ENCODE peak calls at places on chromosome 13, in four cellular contexts. P, M, Y and B are unnamed samples.
A peak's percentile ranks its signal among the peaks of the same experiment; 100 is the strongest.

GRCh38 chr13:99686944-99687382 is 185.7 kb downstream of the TM9SF2 start:
- DNase-seq in P (no peak), M (no peak), Y (peak; percentile 96), B (no peak)

GRCh38 chr13:84951128-84951527 is 848.1 kb downstream of the SLITRK6 start:
- DNase-seq in P (no peak), M (no peak), Y (no peak), B (no peak)

GRCh38 chr13:40123962-40124647 is 468.6 kb downstream of the COG6 start:
- DNase-seq in P (no peak), M (no peak), Y (no peak), B (no peak)

GRCh38 chr13:77918391-77919261 is at the start of gene EDNRB:
- DNase-seq in P (no peak), M (peak; percentile 55), Y (peak; percentile 74), B (peak; percentile 56)

GRCh38 chr13:75550159-75550567 is 572 bp downstream of the UCHL3 start:
- DNase-seq in P (no peak), M (no peak), Y (peak; percentile 40), B (no peak)

GRCh38 chr13:30576528-30576927 is 41.2 kb upstream of the USPL1 start:
- DNase-seq in P (no peak), M (no peak), Y (no peak), B (peak; percentile 25)

GRCh38 chr13:101919541-101920306 is 467.2 kb downstream of the ITGBL1 start:
- DNase-seq in P (no peak), M (no peak), Y (peak; percentile 65), B (peak; percentile 65)

GRCh38 chr13:51599444-51600176 is 15.3 kb downstream of the WDFY2 start:
- DNase-seq in P (no peak), M (no peak), Y (no peak), B (no peak)

GRCh38 chr13:40187836-40188591 is 478.4 kb downstream of the FOXO1 start:
- DNase-seq in P (no peak), M (no peak), Y (no peak), B (no peak)

GRCh38 chr13:82878536-82878935 is 1003.7 kb downstream of the SLITRK1 start:
- DNase-seq in P (no peak), M (no peak), Y (no peak), B (no peak)

GRCh38 chr13:33125821-33126570 is 109.8 kb downstream of the KL start:
- DNase-seq in P (no peak), M (peak; percentile 66), Y (peak; percentile 97), B (peak; percentile 80)

GRCh38 chr13:114108141-114108761 is 24.2 kb downstream of the RASA3 start:
- DNase-seq in P (no peak), M (peak; percentile 45), Y (no peak), B (peak; percentile 29)

GRCh38 chr13:108269601-108270328 is at the start of gene TNFSF13B:
- DNase-seq in P (peak; percentile 55), M (peak; percentile 76), Y (peak; percentile 74), B (peak; percentile 63)

GRCh38 chr13:76522083-76522755 is 364.0 kb downstream of the KCTD12 start:
- DNase-seq in P (no peak), M (no peak), Y (peak; percentile 70), B (no peak)

GRCh38 chr13:57632276-57633140 is 964 bp downstream of the PCDH17 start:
- DNase-seq in P (peak; percentile 16), M (peak; percentile 51), Y (peak; percentile 72), B (peak; percentile 32)

GRCh38 chr13:33287142-33287882 is 1.8 kb upstream of the STARD13 start:
- DNase-seq in P (no peak), M (no peak), Y (no peak), B (no peak)

GRCh38 chr13:30466358-30466714 is 600 bp upstream of the HMGB1 start:
- DNase-seq in P (no peak), M (no peak), Y (peak; percentile 64), B (no peak)

GRCh38 chr13:27381601-27382000 is 42.8 kb upstream of the GTF3A start:
- DNase-seq in P (no peak), M (no peak), Y (no peak), B (no peak)

DNA sequence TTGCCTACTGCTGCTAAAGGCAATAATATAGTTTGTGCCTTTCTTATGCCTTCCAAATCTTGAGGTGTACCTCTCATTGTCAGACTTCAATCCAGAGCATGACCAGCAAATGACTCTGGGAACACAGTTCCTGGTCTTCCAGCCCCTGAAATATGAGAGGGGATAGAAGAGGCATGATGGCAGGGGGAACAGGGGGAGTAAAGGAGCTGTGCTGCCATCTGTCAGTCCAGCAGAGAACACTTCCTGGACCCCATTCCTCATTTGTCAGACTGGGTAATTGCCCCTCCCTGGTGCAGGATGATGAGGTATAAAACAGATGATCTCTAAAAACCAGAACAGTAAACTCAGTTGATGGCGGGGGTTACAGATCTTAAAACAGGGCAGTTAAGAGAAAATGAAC is 618.7 kb downstream of the DIAPH3 start:
- DNase-seq in P (no peak), M (no peak), Y (peak; percentile 60), B (no peak)
- H3K27ac ChIP-seq in P (no peak overlapping the region), M (no peak overlapping the region), Y (no peak overlapping the region), B (no peak overlapping the region)

GRCh38 chr13:111319998-111320911 is at the start of gene TEX29:
- DNase-seq in P (no peak), M (no peak), Y (no peak), B (no peak)
- H3K4me3 ChIP-seq in P (no peak within 1 kb of the TSS), M (no peak within 1 kb of the TSS), Y (no peak within 1 kb of the TSS), B (no peak within 1 kb of the TSS)

DNA sequence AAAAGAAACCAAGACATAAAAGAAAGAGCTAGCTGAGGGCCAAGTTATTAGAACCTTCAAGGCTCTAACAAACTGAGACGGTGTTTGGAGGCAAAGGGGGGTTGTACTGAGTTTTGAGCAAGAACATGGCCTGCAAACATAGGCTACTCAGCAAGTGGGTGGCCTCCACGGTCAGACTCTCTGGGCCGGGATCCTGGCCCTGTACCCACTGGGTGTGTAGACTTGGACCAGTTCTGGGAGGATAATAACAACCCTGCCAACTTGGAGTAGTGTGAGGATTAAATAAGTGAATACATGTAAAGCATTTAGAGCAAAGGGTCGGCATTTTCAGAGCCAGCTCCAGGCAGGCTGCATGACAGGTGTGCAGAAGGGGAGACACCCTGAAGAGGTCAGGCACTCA is 56.1 kb upstream of the TNFRSF19 start:
- DNase-seq in P (no peak), M (no peak), Y (no peak), B (no peak)
- H3K27ac ChIP-seq in P (no peak overlapping the region), M (no peak overlapping the region), Y (no peak overlapping the region), B (no peak overlapping the region)

DNA sequence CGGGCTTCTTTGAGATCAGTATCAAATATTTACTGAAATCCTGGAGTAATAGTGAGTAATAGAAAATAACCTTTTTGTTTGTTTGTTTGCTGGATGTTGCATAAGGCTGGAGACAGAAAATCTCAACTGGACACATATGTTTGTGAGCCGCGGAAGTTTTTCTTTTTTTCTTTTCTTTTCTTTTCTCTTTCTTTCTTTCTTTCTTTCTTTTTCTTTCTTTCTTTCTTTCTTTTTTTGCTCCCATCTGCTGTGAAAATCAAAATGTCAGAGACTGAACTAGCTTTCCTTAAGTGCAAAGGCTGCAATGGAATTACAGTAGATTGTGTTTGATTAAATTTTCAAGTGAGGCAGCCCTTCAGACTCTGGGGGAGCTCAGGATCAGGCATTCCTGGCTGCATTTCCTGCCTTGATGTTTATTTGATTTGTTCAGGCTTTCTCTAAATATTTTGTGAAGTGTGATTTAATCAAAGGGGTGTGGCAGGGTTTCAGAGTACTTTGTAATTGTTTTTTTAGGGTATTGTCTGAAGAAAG is 306 bp downstream of the FRY start:
- DNase-seq in P (no peak), M (no peak), Y (peak; percentile 31), B (no peak)
- H3K4me3 ChIP-seq in P (peak overlapping the region; percentile 54), M (peak overlapping the region; percentile 69), Y (no peak overlapping the region), B (peak overlapping the region; percentile 62)

DNA sequence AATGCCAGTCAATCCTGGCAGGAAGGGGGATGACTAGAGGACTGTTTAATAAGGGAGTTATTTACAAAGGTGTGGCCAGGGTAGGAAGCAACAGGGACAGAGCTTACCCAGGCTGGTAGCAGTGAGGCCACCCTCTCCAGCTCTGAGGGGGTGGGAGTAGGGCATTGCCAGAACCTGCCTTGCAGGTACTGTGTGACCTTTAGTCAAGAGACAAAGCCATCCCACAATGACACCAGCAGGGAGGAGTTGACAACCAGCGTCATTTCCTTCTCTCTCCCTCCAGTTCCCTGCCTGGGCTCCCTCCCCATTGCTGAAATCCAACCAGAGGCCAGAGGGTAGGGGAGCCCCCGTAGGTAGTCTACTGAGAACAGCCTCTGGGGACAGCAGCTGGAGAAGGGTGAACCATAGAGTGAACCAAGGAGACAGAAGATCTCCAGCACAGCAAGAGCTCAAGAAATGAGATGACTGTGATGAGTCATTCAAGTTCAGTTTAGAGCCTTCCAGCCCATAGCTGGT is 33.3 kb upstream of the SPATA13 start:
- DNase-seq in P (no peak), M (peak; percentile 75), Y (no peak), B (no peak)
- H3K27ac ChIP-seq in P (no peak overlapping the region), M (peak overlapping the region; percentile 47), Y (no peak overlapping the region), B (no peak overlapping the region)

DNA sequence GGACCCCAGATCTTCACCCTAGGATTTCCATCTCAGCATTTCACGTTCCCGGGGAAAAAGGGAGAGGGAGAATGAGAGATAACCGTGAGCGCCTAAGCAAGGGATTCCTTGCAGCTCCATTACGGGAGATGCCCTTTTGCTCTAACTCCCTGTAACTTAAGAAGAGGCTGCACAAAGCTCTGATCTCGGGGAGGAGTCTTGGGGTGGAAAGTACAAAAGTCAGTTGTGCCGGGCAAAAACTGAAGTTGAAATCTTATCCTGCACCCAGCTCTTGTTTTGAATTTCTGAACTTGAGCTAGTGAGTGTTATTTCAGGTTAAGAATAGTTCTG is 256.4 kb upstream of the SOX21 start:
- DNase-seq in P (no peak), M (no peak), Y (no peak), B (no peak)
- H3K4me3 ChIP-seq in P (no peak overlapping the region), M (no peak overlapping the region), Y (no peak overlapping the region), B (no peak overlapping the region)

GRCh38 chr13:28717170-28717569 is 1.6 kb downstream of the SLC46A3 start:
- DNase-seq in P (no peak), M (no peak), Y (peak; percentile 52), B (no peak)
- H3K27ac ChIP-seq in P (peak overlapping the region; percentile 20), M (peak overlapping the region; percentile 96), Y (peak overlapping the region; percentile 83), B (no peak overlapping the region)

GRCh38 chr13:74444877-74445479 is 310.8 kb upstream of the KLF12 start:
- DNase-seq in P (no peak), M (no peak), Y (no peak), B (no peak)
- H3K4me3 ChIP-seq in P (no peak overlapping the region), M (no peak overlapping the region), Y (no peak overlapping the region), B (no peak overlapping the region)

GRCh38 chr13:81760316-81760715 is 1419.4 kb upstream of the SPRY2 start:
- DNase-seq in P (no peak), M (no peak), Y (no peak), B (no peak)

GRCh38 chr13:81757348-81757950 is 1416.5 kb upstream of the SPRY2 start:
- DNase-seq in P (no peak), M (no peak), Y (no peak), B (no peak)

DNA sequence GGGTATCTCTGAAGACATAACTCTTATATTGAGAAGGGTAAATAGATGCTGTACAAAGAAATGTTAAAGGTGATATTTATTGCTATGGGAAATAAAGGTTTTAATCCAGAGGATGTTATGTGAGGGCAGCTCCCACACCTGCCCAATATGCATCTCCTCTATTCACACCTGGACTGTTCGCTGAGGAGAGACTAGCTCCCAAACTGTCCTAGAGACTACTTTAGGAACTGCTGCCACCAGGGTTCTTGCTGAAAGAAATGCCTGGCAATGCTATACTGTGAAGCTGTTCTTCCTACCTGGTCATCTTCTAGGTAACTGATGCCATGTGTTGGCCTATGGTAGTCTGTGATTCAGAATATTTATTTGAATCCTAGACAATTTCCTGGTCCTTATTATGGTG is 1421.5 kb upstream of the SPRY2 start:
- DNase-seq in P (no peak), M (no peak), Y (no peak), B (no peak)
- H3K27ac ChIP-seq in P (no peak overlapping the region), M (no peak overlapping the region), Y (no peak overlapping the region), B (no peak overlapping the region)